ENCODE peak calls at places on chromosomes 7 and 10, in eight cellular contexts. I is stimulated activated CD4-positive, alpha-beta T cell treated with anti-CD3 and anti-CD28 coated beads, Interleukin-4, amount 100 ng/mL, for 24 hours; Y is NCI-H1092 treated with DMSO at 0.1 percent for 48 hours; Z is Kasumi-1; F is HTR-8/SVneo; K is dorsolateral prefrontal cortex; C is kidney; S is endothelial cell. M is an unnamed sample.

GRCh38 chr7:21365866-21366624 is 61.8 kb upstream of the SP4 start:
- DNase-seq in Y (peak), I (no peak), S (no peak), F (peak), C (no peak), Z (peak), K (no peak), M (no peak)

GRCh38 chr10:113087082-113088029 is 137.3 kb downstream of the TCF7L2 start:
- DNase-seq in S (peak), I (no peak), K (no peak), F (peak), Z (peak), Y (no peak), C (peak), M (no peak)

GRCh38 chr7:27187158-27187701 is 2.2 kb upstream of the HOXA11 start:
- DNase-seq in C (no peak), Y (no peak), F (no peak), I (no peak), Z (no peak), K (no peak), S (no peak), M (no peak)

GRCh38 chr7:99104631-99105030 is 39.3 kb downstream of the SMURF1 start:
- DNase-seq in S (no peak), I (no peak), Z (no peak), K (no peak), Y (no peak), C (no peak), F (no peak), M (no peak)

GRCh38 chr10:44457259-44457658 is 72.4 kb upstream of the CXCL12 start:
- DNase-seq in I (no peak), Y (no peak), Z (no peak), S (no peak), C (no peak), K (no peak), F (no peak), M (no peak)

GRCh38 chr7:47453093-47454056 is 128.5 kb downstream of the TNS3 start:
- DNase-seq in Z (no peak), Y (peak), C (peak), I (no peak), F (peak), S (no peak), K (no peak), M (no peak)

GRCh38 chr7:97269741-97270140 is 152.2 kb downstream of the SDHAF3 start:
- DNase-seq in I (no peak), Z (no peak), F (no peak), K (no peak), C (no peak), S (no peak), Y (no peak), M (no peak)

GRCh38 chr7:66145404-66145843 is 30.8 kb downstream of the CRCP start:
- DNase-seq in S (no peak), Z (no peak), F (no peak), Y (no peak), K (no peak), I (no peak), C (peak), M (no peak)

GRCh38 chr7:106041140-106041717 is 70.9 kb downstream of the SYPL1 start:
- DNase-seq in F (peak), C (no peak), K (no peak), Y (peak), S (peak), Z (peak), I (peak), M (no peak)

GRCh38 chr7:105756402-105756801 is 120.0 kb downstream of the ATXN7L1 start:
- DNase-seq in Z (no peak), S (no peak), Y (no peak), I (no peak), F (no peak), K (no peak), C (no peak), M (no peak)